ENCODE peak calls at places on chromosome 12, in six cellular contexts. One of them, this sample, is unnamed.

GRCh38 chr12:90481748-90482147 is 473.2 kb downstream of the CCER1 start:
- DNase-seq in breast epithelium: no peak
- DNase-seq in HepG2: no peak
- DNase-seq in stomach: no peak
- DNase-seq in GM12878: no peak
- DNase-seq in endothelial cell of umbilical vein: no peak
- DNase-seq in this sample: no peak

GRCh38 chr12:124548854-124549378 is 18.5 kb downstream of the NCOR2 start:
- DNase-seq in HepG2: no peak
- DNase-seq in breast epithelium: no peak
- DNase-seq in endothelial cell of umbilical vein: peak; percentile 69
- DNase-seq in stomach: peak; percentile 54
- DNase-seq in GM12878: no peak
- DNase-seq in this sample: no peak

GRCh38 chr12:57280234-57281062 is 29.5 kb upstream of the STAC3 start:
- DNase-seq in HepG2: peak; percentile 84
- DNase-seq in endothelial cell of umbilical vein: peak; percentile 73
- DNase-seq in breast epithelium: peak; percentile 37
- DNase-seq in stomach: peak; percentile 39
- DNase-seq in GM12878: peak; percentile 74
- DNase-seq in this sample: peak; percentile 53

GRCh38 chr12:45934956-45935355 is 55.4 kb downstream of the SCAF11 start:
- DNase-seq in stomach: no peak
- DNase-seq in HepG2: no peak
- DNase-seq in endothelial cell of umbilical vein: no peak
- DNase-seq in GM12878: no peak
- DNase-seq in breast epithelium: no peak
- DNase-seq in this sample: no peak

GRCh38 chr12:16282978-16283377 is 5.5 kb upstream of the SLC15A5 start:
- DNase-seq in breast epithelium: no peak
- DNase-seq in HepG2: no peak
- DNase-seq in GM12878: no peak
- DNase-seq in stomach: no peak
- DNase-seq in endothelial cell of umbilical vein: no peak
- DNase-seq in this sample: no peak

GRCh38 chr12:106296179-106296877 is 6.2 kb upstream of the TCP11L2 start:
- DNase-seq in HepG2: peak; percentile 80
- DNase-seq in breast epithelium: no peak
- DNase-seq in stomach: no peak
- DNase-seq in GM12878: no peak
- DNase-seq in endothelial cell of umbilical vein: no peak
- DNase-seq in this sample: no peak

GRCh38 chr12:124422142-124422569 is 127.3 kb downstream of the RFLNA start:
- DNase-seq in GM12878: no peak
- DNase-seq in HepG2: no peak
- DNase-seq in endothelial cell of umbilical vein: no peak
- DNase-seq in stomach: peak; percentile 77
- DNase-seq in breast epithelium: peak; percentile 91
- DNase-seq in this sample: no peak

GRCh38 chr12:53868516-53868986 is 70.1 kb upstream of the HOXC13 start:
- DNase-seq in HepG2: no peak
- DNase-seq in stomach: no peak
- DNase-seq in endothelial cell of umbilical vein: no peak
- DNase-seq in breast epithelium: no peak
- DNase-seq in GM12878: no peak
- DNase-seq in this sample: no peak

GRCh38 chr12:124488520-124488919 is 78.9 kb downstream of the NCOR2 start:
- DNase-seq in endothelial cell of umbilical vein: no peak
- DNase-seq in breast epithelium: no peak
- DNase-seq in HepG2: no peak
- DNase-seq in GM12878: no peak
- DNase-seq in stomach: no peak
- DNase-seq in this sample: no peak

GRCh38 chr12:96258451-96258933 is 64.3 kb downstream of the ELK3 start:
- DNase-seq in GM12878: no peak
- DNase-seq in stomach: no peak
- DNase-seq in breast epithelium: no peak
- DNase-seq in HepG2: no peak
- DNase-seq in endothelial cell of umbilical vein: peak; percentile 70
- DNase-seq in this sample: no peak

GRCh38 chr12:58888131-58888783 is 32.0 kb downstream of the LRIG3 start:
- DNase-seq in breast epithelium: peak; percentile 63
- DNase-seq in HepG2: no peak
- DNase-seq in endothelial cell of umbilical vein: peak; percentile 39
- DNase-seq in stomach: peak; percentile 37
- DNase-seq in GM12878: no peak
- DNase-seq in this sample: no peak

GRCh38 chr12:75130811-75131210 is 78.8 kb downstream of the KCNC2 start:
- DNase-seq in stomach: no peak
- DNase-seq in GM12878: no peak
- DNase-seq in breast epithelium: no peak
- DNase-seq in endothelial cell of umbilical vein: no peak
- DNase-seq in HepG2: no peak
- DNase-seq in this sample: no peak

GRCh38 chr12:105775351-105775750 is 363.4 kb downstream of the NUAK1 start:
- DNase-seq in breast epithelium: no peak
- DNase-seq in stomach: no peak
- DNase-seq in GM12878: no peak
- DNase-seq in HepG2: no peak
- DNase-seq in endothelial cell of umbilical vein: peak; percentile 19
- DNase-seq in this sample: no peak

GRCh38 chr12:128572311-128572810 is 251.4 kb downstream of the SLC15A4 start:
- DNase-seq in endothelial cell of umbilical vein: no peak
- DNase-seq in breast epithelium: no peak
- DNase-seq in HepG2: no peak
- DNase-seq in GM12878: no peak
- DNase-seq in stomach: no peak
- DNase-seq in this sample: no peak

GRCh38 chr12:95605087-95605486 is 53.8 kb upstream of the USP44 start:
- DNase-seq in breast epithelium: no peak
- DNase-seq in stomach: no peak
- DNase-seq in endothelial cell of umbilical vein: peak; percentile 90
- DNase-seq in GM12878: no peak
- DNase-seq in HepG2: no peak
- DNase-seq in this sample: no peak

GRCh38 chr12:91926810-91927209 is 218.8 kb downstream of the BTG1 start:
- DNase-seq in endothelial cell of umbilical vein: peak; percentile 85
- DNase-seq in HepG2: peak; percentile 23
- DNase-seq in GM12878: no peak
- DNase-seq in breast epithelium: no peak
- DNase-seq in stomach: no peak
- DNase-seq in this sample: no peak

GRCh38 chr12:80815351-80815750 is 98.6 kb downstream of the MYF5 start:
- DNase-seq in stomach: no peak
- DNase-seq in breast epithelium: no peak
- DNase-seq in endothelial cell of umbilical vein: no peak
- DNase-seq in GM12878: no peak
- DNase-seq in HepG2: no peak
- DNase-seq in this sample: no peak

GRCh38 chr12:90331262-90331661 is 622.6 kb upstream of the ATP2B1 start:
- DNase-seq in stomach: no peak
- DNase-seq in GM12878: no peak
- DNase-seq in HepG2: no peak
- DNase-seq in breast epithelium: no peak
- DNase-seq in endothelial cell of umbilical vein: peak; percentile 96
- DNase-seq in this sample: no peak

GRCh38 chr12:102300824-102301461 is 103.3 kb upstream of the PMCH start:
- DNase-seq in stomach: no peak
- DNase-seq in GM12878: peak; percentile 61
- DNase-seq in endothelial cell of umbilical vein: peak; percentile 50
- DNase-seq in HepG2: peak; percentile 49
- DNase-seq in breast epithelium: no peak
- DNase-seq in this sample: no peak

GRCh38 chr12:66188584-66189475 is at the start of gene IRAK3:
- DNase-seq in endothelial cell of umbilical vein: peak; percentile 70
- DNase-seq in HepG2: no peak
- DNase-seq in GM12878: no peak
- DNase-seq in breast epithelium: peak; percentile 47
- DNase-seq in stomach: peak; percentile 86
- DNase-seq in this sample: peak; percentile 36

GRCh38 chr12:101935769-101936741 is 58.7 kb downstream of the DRAM1 start:
- DNase-seq in GM12878: peak; percentile 94
- DNase-seq in endothelial cell of umbilical vein: peak; percentile 64
- DNase-seq in breast epithelium: peak; percentile 33
- DNase-seq in HepG2: no peak
- DNase-seq in stomach: no peak
- DNase-seq in this sample: no peak

GRCh38 chr12:109617496-109617895 is 43.9 kb downstream of the MVK start:
- DNase-seq in HepG2: no peak
- DNase-seq in endothelial cell of umbilical vein: no peak
- DNase-seq in GM12878: no peak
- DNase-seq in stomach: no peak
- DNase-seq in breast epithelium: no peak
- DNase-seq in this sample: no peak

GRCh38 chr12:28367326-28367725 is 177.1 kb downstream of the CCDC91 start:
- DNase-seq in HepG2: no peak
- DNase-seq in stomach: no peak
- DNase-seq in breast epithelium: no peak
- DNase-seq in endothelial cell of umbilical vein: no peak
- DNase-seq in GM12878: no peak
- DNase-seq in this sample: no peak

GRCh38 chr12:82746668-82747067 is 60.0 kb downstream of the TMTC2 start:
- DNase-seq in HepG2: no peak
- DNase-seq in stomach: no peak
- DNase-seq in GM12878: no peak
- DNase-seq in breast epithelium: no peak
- DNase-seq in endothelial cell of umbilical vein: peak; percentile 12
- DNase-seq in this sample: no peak

GRCh38 chr12:80412343-80412953 is 31.6 kb upstream of the PTPRQ start:
- DNase-seq in GM12878: no peak
- DNase-seq in endothelial cell of umbilical vein: peak; percentile 56
- DNase-seq in breast epithelium: no peak
- DNase-seq in stomach: no peak
- DNase-seq in HepG2: peak; percentile 40
- DNase-seq in this sample: no peak

GRCh38 chr12:119669744-119670472 is 2.0 kb downstream of the PRKAB1 start:
- DNase-seq in HepG2: peak; percentile 83
- DNase-seq in stomach: peak; percentile 84
- DNase-seq in breast epithelium: no peak
- DNase-seq in endothelial cell of umbilical vein: peak; percentile 63
- DNase-seq in GM12878: no peak
- DNase-seq in this sample: no peak

GRCh38 chr12:44286336-44286735 is 450.5 kb downstream of the TMEM117 start:
- DNase-seq in stomach: no peak
- DNase-seq in endothelial cell of umbilical vein: peak; percentile 1
- DNase-seq in GM12878: no peak
- DNase-seq in breast epithelium: no peak
- DNase-seq in HepG2: no peak
- DNase-seq in this sample: no peak

GRCh38 chr12:9781360-9781759 is 20.7 kb upstream of the CD69 start:
- DNase-seq in stomach: no peak
- DNase-seq in breast epithelium: no peak
- DNase-seq in GM12878: no peak
- DNase-seq in HepG2: no peak
- DNase-seq in endothelial cell of umbilical vein: no peak
- DNase-seq in this sample: no peak
- TF ChIP-seq POLR2AphosphoS5 in stomach: no peak
- TF ChIP-seq POLR2AphosphoS5 in breast epithelium: no peak
- TF ChIP-seq POLR2AphosphoS5 in GM12878: no peak
- TF ChIP-seq POLR2AphosphoS5 in HepG2: no peak
- TF ChIP-seq POLR2AphosphoS5 in endothelial cell of umbilical vein: no peak
- TF ChIP-seq POLR2AphosphoS5 in this sample: no peak

GRCh38 chr12:131001493-131001892 is 47.8 kb downstream of the ADGRD1 start:
- DNase-seq in breast epithelium: no peak
- DNase-seq in endothelial cell of umbilical vein: no peak
- DNase-seq in HepG2: no peak
- DNase-seq in GM12878: no peak
- DNase-seq in stomach: no peak
- DNase-seq in this sample: no peak

GRCh38 chr12:131003036-131003435 is 49.3 kb downstream of the ADGRD1 start:
- DNase-seq in endothelial cell of umbilical vein: no peak
- DNase-seq in GM12878: no peak
- DNase-seq in stomach: no peak
- DNase-seq in HepG2: no peak
- DNase-seq in breast epithelium: no peak
- DNase-seq in this sample: no peak

GRCh38 chr12:130998136-130998535 is 44.4 kb downstream of the ADGRD1 start:
- DNase-seq in HepG2: no peak
- DNase-seq in breast epithelium: no peak
- DNase-seq in endothelial cell of umbilical vein: no peak
- DNase-seq in GM12878: no peak
- DNase-seq in stomach: no peak
- DNase-seq in this sample: no peak

GRCh38 chr12:131002271-131002670 is 48.6 kb downstream of the ADGRD1 start:
- DNase-seq in HepG2: no peak
- DNase-seq in stomach: no peak
- DNase-seq in endothelial cell of umbilical vein: no peak
- DNase-seq in GM12878: peak; percentile 60
- DNase-seq in breast epithelium: no peak
- DNase-seq in this sample: peak; percentile 62

GRCh38 chr12:131000000-131000486 is 46.3 kb downstream of the ADGRD1 start:
- DNase-seq in stomach: no peak
- DNase-seq in breast epithelium: no peak
- DNase-seq in HepG2: no peak
- DNase-seq in endothelial cell of umbilical vein: no peak
- DNase-seq in GM12878: no peak
- DNase-seq in this sample: no peak
- TF ChIP-seq POLR2A in stomach: no peak
- TF ChIP-seq POLR2A in breast epithelium: no peak
- TF ChIP-seq POLR2A in HepG2: no peak
- TF ChIP-seq POLR2A in endothelial cell of umbilical vein: no peak
- TF ChIP-seq POLR2A in GM12878: no peak
- TF ChIP-seq POLR2A in this sample: no peak

GRCh38 chr12:85076688-85077430 is 40.7 kb downstream of the LRRIQ1 start:
- DNase-seq in breast epithelium: no peak
- DNase-seq in HepG2: peak; percentile 43
- DNase-seq in GM12878: no peak
- DNase-seq in stomach: no peak
- DNase-seq in endothelial cell of umbilical vein: peak; percentile 87
- DNase-seq in this sample: no peak
- TF ChIP-seq POLR2AphosphoS5 in breast epithelium: no peak
- TF ChIP-seq POLR2AphosphoS5 in HepG2: no peak
- TF ChIP-seq POLR2AphosphoS5 in GM12878: no peak
- TF ChIP-seq POLR2AphosphoS5 in stomach: no peak
- TF ChIP-seq POLR2AphosphoS5 in endothelial cell of umbilical vein: no peak
- TF ChIP-seq POLR2AphosphoS5 in this sample: no peak

DNA sequence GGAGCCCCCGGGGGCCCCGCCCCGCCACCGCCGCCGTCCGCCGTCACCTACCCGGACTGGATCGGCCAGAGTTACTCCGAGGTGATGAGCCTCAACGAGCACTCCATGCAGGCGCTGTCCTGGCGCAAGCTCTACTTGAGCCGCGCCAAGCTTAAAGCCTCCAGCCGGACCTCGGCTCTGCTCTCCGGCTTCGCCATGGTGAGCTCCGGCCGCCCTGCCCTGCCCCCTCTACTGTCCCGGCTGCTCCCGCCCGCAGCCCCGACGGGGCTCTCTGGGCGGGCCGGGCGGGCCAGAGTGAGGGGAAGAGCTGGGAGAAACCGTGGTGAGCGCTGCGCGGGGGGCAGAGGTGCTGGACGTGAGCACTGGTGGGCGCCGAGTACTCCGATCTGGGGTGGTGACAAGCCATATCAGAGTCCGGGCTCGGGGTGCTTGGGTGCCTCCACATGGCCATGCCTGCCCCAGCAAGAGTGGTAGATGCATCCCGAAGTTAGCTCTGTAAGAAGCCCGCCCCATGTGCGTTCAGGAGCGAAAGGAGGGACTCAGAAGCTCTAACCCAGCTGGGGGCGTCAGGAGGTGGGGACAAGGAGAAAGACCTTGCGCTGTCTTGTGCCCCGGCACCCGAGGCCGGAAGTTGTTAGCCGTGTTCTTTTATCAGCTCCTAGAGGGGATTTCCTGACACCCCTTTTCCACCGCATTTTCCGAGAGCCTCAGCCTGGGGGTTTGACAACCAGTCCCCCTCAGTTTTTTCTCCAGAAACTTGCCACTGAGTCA is 708 bp downstream of the ORAI1 start:
- DNase-seq in stomach: peak; percentile 58
- DNase-seq in breast epithelium: peak; percentile 44
- DNase-seq in GM12878: no peak
- DNase-seq in HepG2: peak; percentile 44
- DNase-seq in endothelial cell of umbilical vein: peak; percentile 80
- DNase-seq in this sample: no peak
- TF ChIP-seq POLR2A in stomach: no peak
- TF ChIP-seq POLR2A in breast epithelium: no peak
- TF ChIP-seq POLR2A in GM12878: peak; percentile 70
- TF ChIP-seq POLR2A in HepG2: peak; percentile 4
- TF ChIP-seq POLR2A in endothelial cell of umbilical vein: no peak
- TF ChIP-seq POLR2A in this sample: peak; percentile 72

This sample was measured in GM12892.